ENCODE peak calls at places on chromosomes 13 and 19, in seven cellular contexts. One of them, this sample, is unnamed.

GRCh38 chr13:52848455-52849190 is at the start of gene PCDH8:
- DNase-seq in A549: no peak
- DNase-seq in neural progenitor cell: peak; percentile 96
- DNase-seq in keratinocyte: no peak
- DNase-seq in GM23338: peak; percentile 96
- DNase-seq in IMR-90: no peak
- DNase-seq in GM23248: peak; percentile 6
- DNase-seq in this sample: no peak

GRCh38 chr13:29362849-29363604 is 232.5 kb downstream of the SLC7A1 start:
- DNase-seq in GM23338: peak; percentile 89
- DNase-seq in A549: peak; percentile 41
- DNase-seq in keratinocyte: no peak
- DNase-seq in IMR-90: peak; percentile 44
- DNase-seq in neural progenitor cell: peak; percentile 78
- DNase-seq in GM23248: peak; percentile 68
- DNase-seq in this sample: peak; percentile 10

GRCh38 chr13:98843482-98843877 is 91.0 kb upstream of the SLC15A1 start:
- DNase-seq in neural progenitor cell: no peak
- DNase-seq in IMR-90: no peak
- DNase-seq in A549: no peak
- DNase-seq in keratinocyte: no peak
- DNase-seq in GM23248: no peak
- DNase-seq in GM23338: no peak
- DNase-seq in this sample: no peak

GRCh38 chr13:114090476-114090875 is 41.9 kb downstream of the RASA3 start:
- DNase-seq in GM23248: no peak
- DNase-seq in keratinocyte: no peak
- DNase-seq in GM23338: no peak
- DNase-seq in A549: no peak
- DNase-seq in IMR-90: no peak
- DNase-seq in neural progenitor cell: no peak
- DNase-seq in this sample: no peak

GRCh38 chr19:55559684-55560083 is 14.3 kb upstream of the SBK3 start:
- DNase-seq in neural progenitor cell: no peak
- DNase-seq in GM23338: no peak
- DNase-seq in keratinocyte: no peak
- DNase-seq in IMR-90: no peak
- DNase-seq in A549: no peak
- DNase-seq in GM23248: no peak
- DNase-seq in this sample: no peak

GRCh38 chr19:47443331-47443730 is 24.0 kb upstream of the MEIS3 start:
- DNase-seq in GM23338: no peak
- DNase-seq in neural progenitor cell: no peak
- DNase-seq in A549: no peak
- DNase-seq in GM23248: no peak
- DNase-seq in IMR-90: no peak
- DNase-seq in keratinocyte: no peak
- DNase-seq in this sample: no peak

GRCh38 chr19:14786421-14786851 is 8.1 kb upstream of the ADGRE2 start:
- DNase-seq in neural progenitor cell: peak; percentile 80
- DNase-seq in GM23338: peak; percentile 79
- DNase-seq in A549: peak; percentile 25
- DNase-seq in keratinocyte: no peak
- DNase-seq in IMR-90: no peak
- DNase-seq in GM23248: peak; percentile 41
- DNase-seq in this sample: no peak

GRCh38 chr13:30464496-30465351 is 1.0 kb downstream of the HMGB1 start:
- DNase-seq in neural progenitor cell: peak; percentile 86
- DNase-seq in GM23338: peak; percentile 67
- DNase-seq in A549: peak; percentile 22
- DNase-seq in GM23248: peak; percentile 91
- DNase-seq in keratinocyte: no peak
- DNase-seq in IMR-90: peak; percentile 70
- DNase-seq in this sample: peak; percentile 77

GRCh38 chr13:111168116-111168515 is 53.0 kb downstream of the ARHGEF7 start:
- DNase-seq in IMR-90: no peak
- DNase-seq in GM23248: no peak
- DNase-seq in neural progenitor cell: no peak
- DNase-seq in A549: no peak
- DNase-seq in GM23338: no peak
- DNase-seq in keratinocyte: no peak
- DNase-seq in this sample: no peak

GRCh38 chr13:22063416-22064124 is 392.7 kb downstream of the FGF9 start:
- DNase-seq in neural progenitor cell: no peak
- DNase-seq in GM23338: no peak
- DNase-seq in GM23248: no peak
- DNase-seq in A549: no peak
- DNase-seq in keratinocyte: no peak
- DNase-seq in IMR-90: no peak
- DNase-seq in this sample: no peak

GRCh38 chr13:59461411-59461810 is 702.3 kb downstream of the DIAPH3 start:
- DNase-seq in GM23338: no peak
- DNase-seq in IMR-90: no peak
- DNase-seq in keratinocyte: no peak
- DNase-seq in A549: no peak
- DNase-seq in GM23248: no peak
- DNase-seq in neural progenitor cell: no peak
- DNase-seq in this sample: no peak

GRCh38 chr19:16018106-16018755 is 58.1 kb upstream of the TPM4 start:
- DNase-seq in GM23338: no peak
- DNase-seq in GM23248: no peak
- DNase-seq in keratinocyte: no peak
- DNase-seq in A549: no peak
- DNase-seq in neural progenitor cell: no peak
- DNase-seq in IMR-90: no peak
- DNase-seq in this sample: no peak

GRCh38 chr19:3683405-3683865 is 16.8 kb downstream of the PIP5K1C start:
- DNase-seq in GM23248: no peak
- DNase-seq in GM23338: peak; percentile 81
- DNase-seq in IMR-90: no peak
- DNase-seq in neural progenitor cell: peak; percentile 26
- DNase-seq in keratinocyte: no peak
- DNase-seq in A549: no peak
- DNase-seq in this sample: peak; percentile 80

GRCh38 chr13:39282400-39282972 is 244.2 kb downstream of the NHLRC3 start:
- DNase-seq in IMR-90: no peak
- DNase-seq in A549: no peak
- DNase-seq in neural progenitor cell: no peak
- DNase-seq in keratinocyte: no peak
- DNase-seq in GM23248: no peak
- DNase-seq in GM23338: no peak
- DNase-seq in this sample: no peak

GRCh38 chr13:61255035-61255796 is 160.4 kb downstream of the PCDH20 start:
- DNase-seq in IMR-90: no peak
- DNase-seq in A549: no peak
- DNase-seq in GM23338: peak; percentile 78
- DNase-seq in neural progenitor cell: peak; percentile 35
- DNase-seq in GM23248: no peak
- DNase-seq in keratinocyte: no peak
- DNase-seq in this sample: no peak

GRCh38 chr13:78131811-78132210 is 213.2 kb upstream of the EDNRB start:
- DNase-seq in A549: no peak
- DNase-seq in IMR-90: peak; percentile 14
- DNase-seq in GM23248: peak; percentile 45
- DNase-seq in GM23338: no peak
- DNase-seq in neural progenitor cell: no peak
- DNase-seq in keratinocyte: no peak
- DNase-seq in this sample: no peak

GRCh38 chr13:30234763-30235162 is 72.6 kb downstream of the KATNAL1 start:
- DNase-seq in neural progenitor cell: peak; percentile 4
- DNase-seq in A549: no peak
- DNase-seq in GM23248: no peak
- DNase-seq in GM23338: no peak
- DNase-seq in keratinocyte: no peak
- DNase-seq in IMR-90: no peak
- DNase-seq in this sample: peak; percentile 28

DNA sequence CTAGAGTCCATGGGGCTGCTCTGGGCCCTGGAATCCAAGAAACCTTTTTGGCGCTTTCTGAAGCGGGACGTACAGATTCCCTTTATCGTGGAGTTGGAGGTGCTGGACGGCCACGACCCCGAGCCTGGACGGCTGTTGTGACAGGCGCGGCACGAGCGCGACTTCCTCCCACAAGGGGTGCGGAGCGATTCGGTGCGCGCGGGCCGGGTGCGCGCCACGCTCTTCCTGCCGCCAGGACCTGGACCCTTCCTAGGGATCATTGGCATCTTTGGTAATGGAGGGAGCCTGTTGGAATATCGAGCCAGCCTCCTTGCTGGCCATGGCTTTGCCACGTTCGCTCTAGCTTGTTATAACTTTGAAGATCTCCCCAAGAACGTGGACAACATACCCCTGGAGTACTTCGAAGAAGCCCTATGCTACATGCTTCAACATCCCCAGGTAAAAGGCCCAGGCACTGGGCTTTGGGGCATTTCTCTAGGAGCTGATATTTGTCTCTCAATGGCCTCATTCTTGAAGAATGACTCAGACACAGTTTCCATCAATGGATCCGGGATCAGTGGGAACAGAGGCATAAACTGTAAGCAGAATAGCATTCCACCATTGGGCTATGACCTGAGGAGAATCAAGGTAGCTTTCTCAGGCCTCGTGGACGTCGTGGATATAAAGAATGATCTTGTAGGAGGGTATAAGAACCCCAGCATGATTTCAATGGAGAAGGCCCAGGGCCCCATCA is 3.5 kb upstream of the ZFP82 start:
- DNase-seq in GM23338: peak; percentile 23
- DNase-seq in GM23248: peak; percentile 9
- DNase-seq in IMR-90: no peak
- DNase-seq in keratinocyte: no peak
- DNase-seq in neural progenitor cell: no peak
- DNase-seq in A549: no peak
- DNase-seq in this sample: peak; percentile 14
- H3K4me3 ChIP-seq in GM23338: peak overlapping the region; percentile 76
- H3K4me3 ChIP-seq in GM23248: peak overlapping the region; percentile 75
- H3K4me3 ChIP-seq in IMR-90: peak overlapping the region; percentile 42
- H3K4me3 ChIP-seq in keratinocyte: no peak overlapping the region
- H3K4me3 ChIP-seq in neural progenitor cell: no peak overlapping the region
- H3K4me3 ChIP-seq in A549: no peak overlapping the region
- H3K4me3 ChIP-seq in this sample: peak overlapping the region; percentile 50

DNA sequence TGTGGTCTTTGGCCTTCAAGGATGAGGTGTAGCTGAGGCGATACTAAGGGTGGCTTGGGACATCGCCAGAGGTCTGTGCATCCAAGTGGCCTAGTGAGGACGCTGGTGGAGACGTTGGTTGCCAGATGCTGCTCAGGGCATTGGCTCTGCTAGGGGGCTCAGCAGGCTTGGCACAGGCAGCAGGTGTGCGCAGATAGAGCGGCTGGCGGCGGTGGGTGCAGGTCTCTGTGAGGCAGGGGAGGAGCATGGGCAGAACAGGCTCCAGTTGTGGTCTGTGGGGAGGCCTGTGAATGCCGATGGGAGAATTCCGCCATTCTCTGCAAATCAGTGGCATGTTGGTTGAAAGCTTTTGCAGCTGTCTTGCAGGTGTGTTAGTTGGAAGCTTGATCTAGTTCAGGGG is 21.2 kb downstream of the PRAM1 start:
- DNase-seq in A549: no peak
- DNase-seq in GM23248: no peak
- DNase-seq in neural progenitor cell: no peak
- DNase-seq in IMR-90: no peak
- DNase-seq in keratinocyte: no peak
- DNase-seq in GM23338: no peak
- DNase-seq in this sample: no peak
- H3K4me2 ChIP-seq in A549: no peak overlapping the region
- H3K4me2 ChIP-seq in GM23248: no peak overlapping the region
- H3K4me2 ChIP-seq in neural progenitor cell: no peak overlapping the region
- H3K4me2 ChIP-seq in IMR-90: no peak overlapping the region
- H3K4me2 ChIP-seq in keratinocyte: peak overlapping the region; percentile 17
- H3K4me2 ChIP-seq in GM23338: no peak overlapping the region
- H3K4me2 ChIP-seq in this sample: no peak overlapping the region

GRCh38 chr19:29662278-29662603 is 3.0 kb upstream of the PLEKHF1 start:
- DNase-seq in keratinocyte: no peak
- DNase-seq in neural progenitor cell: no peak
- DNase-seq in A549: no peak
- DNase-seq in GM23248: no peak
- DNase-seq in IMR-90: no peak
- DNase-seq in GM23338: no peak
- DNase-seq in this sample: no peak
- H3K4me3 ChIP-seq in keratinocyte: peak overlapping the region; percentile 68
- H3K4me3 ChIP-seq in neural progenitor cell: no peak overlapping the region
- H3K4me3 ChIP-seq in A549: no peak overlapping the region
- H3K4me3 ChIP-seq in GM23248: peak overlapping the region; percentile 69
- H3K4me3 ChIP-seq in IMR-90: peak overlapping the region; percentile 11
- H3K4me3 ChIP-seq in GM23338: no peak overlapping the region
- H3K4me3 ChIP-seq in this sample: peak overlapping the region; percentile 30

GRCh38 chr19:35913589-35913988 is 5.5 kb upstream of the TYROBP start:
- DNase-seq in A549: no peak
- DNase-seq in neural progenitor cell: no peak
- DNase-seq in keratinocyte: no peak
- DNase-seq in IMR-90: peak; percentile 80
- DNase-seq in GM23248: peak; percentile 73
- DNase-seq in GM23338: no peak
- DNase-seq in this sample: peak; percentile 47
- H3K4me2 ChIP-seq in A549: no peak overlapping the region
- H3K4me2 ChIP-seq in neural progenitor cell: no peak overlapping the region
- H3K4me2 ChIP-seq in keratinocyte: no peak overlapping the region
- H3K4me2 ChIP-seq in IMR-90: peak overlapping the region; percentile 49
- H3K4me2 ChIP-seq in GM23248: peak overlapping the region; percentile 50
- H3K4me2 ChIP-seq in GM23338: no peak overlapping the region
- H3K4me2 ChIP-seq in this sample: peak overlapping the region; percentile 28

GRCh38 chr19:5804516-5805464 is at the start of gene NRTN:
- DNase-seq in A549: peak; percentile 44
- DNase-seq in GM23338: peak; percentile 75
- DNase-seq in IMR-90: no peak
- DNase-seq in keratinocyte: no peak
- DNase-seq in neural progenitor cell: peak; percentile 84
- DNase-seq in GM23248: no peak
- DNase-seq in this sample: no peak
- H3K4me3 ChIP-seq in A549: peak within 1 kb of the TSS; percentile 43
- H3K4me3 ChIP-seq in GM23338: peak within 1 kb of the TSS; percentile 60
- H3K4me3 ChIP-seq in IMR-90: peak within 1 kb of the TSS; percentile 32
- H3K4me3 ChIP-seq in keratinocyte: peak within 1 kb of the TSS; percentile 48
- H3K4me3 ChIP-seq in neural progenitor cell: peak within 1 kb of the TSS; percentile 49
- H3K4me3 ChIP-seq in GM23248: peak within 1 kb of the TSS; percentile 66
- H3K4me3 ChIP-seq in this sample: no peak within 1 kb of the TSS